ENCODE peak calls at places on chromosomes 16 and 17, in ten cellular contexts. M is upper lobe of right lung; Z is CD4-positive, alpha-beta T cell; J is natural killer cell; V is astrocyte; C is AG04450; D is fibroblast of the aortic adventitia; F is foreskin fibroblast; A is IMR-90; U is stomach. Y is an unnamed sample.

GRCh38 chr17:60139438-60140285 is 10.1 kb upstream of the CA4 start:
- DNase-seq in J (peak), Z (peak), V (peak), U (peak), A (peak), C (peak), M (peak), F (peak), D (peak), Y (peak)

GRCh38 chr16:12700161-12700560 is 103.5 kb downstream of the CPPED1 start:
- DNase-seq in V (no peak), A (no peak), Z (no peak), F (no peak), J (no peak), U (no peak), M (no peak), D (no peak), C (no peak), Y (no peak)

GRCh38 chr17:53150101-53150698 is 672.5 kb upstream of the KIF2B start:
- DNase-seq in C (no peak), M (no peak), D (no peak), V (no peak), U (no peak), Z (no peak), F (no peak), J (no peak), A (no peak), Y (no peak)

GRCh38 chr17:72997559-72997958 is 94.9 kb downstream of the SLC39A11 start:
- DNase-seq in U (no peak), C (no peak), F (no peak), Z (no peak), D (peak), J (no peak), V (peak), A (no peak), M (no peak), Y (peak)

GRCh38 chr16:2196162-2196980 is at the start of gene CASKIN1:
- DNase-seq in A (no peak), V (no peak), Z (no peak), U (no peak), F (peak), C (no peak), D (no peak), J (no peak), M (no peak), Y (no peak)

GRCh38 chr17:75625813-75626486 is 7.3 kb upstream of the SMIM5 start:
- DNase-seq in J (no peak), M (no peak), A (peak), V (no peak), C (no peak), D (peak), U (no peak), F (peak), Z (no peak), Y (no peak)

GRCh38 chr16:31423801-31424200 is 4.4 kb downstream of the COX6A2 start:
- DNase-seq in Z (no peak), C (no peak), A (no peak), M (peak), U (no peak), V (no peak), J (no peak), F (no peak), D (no peak), Y (no peak)

GRCh38 chr17:4840893-4841242 is 7.7 kb downstream of the MINK1 start:
- DNase-seq in C (no peak), F (no peak), Z (no peak), A (no peak), J (no peak), M (no peak), D (no peak), U (no peak), V (no peak), Y (no peak)

GRCh38 chr17:49530118-49530517 is 35.0 kb downstream of the NGFR start:
- DNase-seq in Z (no peak), M (no peak), V (no peak), U (no peak), A (no peak), F (no peak), D (no peak), J (no peak), C (no peak), Y (no peak)

GRCh38 chr17:78935419-78936323 is 10.5 kb upstream of the TIMP2 start:
- DNase-seq in V (peak), J (no peak), C (peak), F (peak), M (no peak), A (peak), Z (no peak), U (peak), D (peak), Y (peak)

GRCh38 chr17:19003966-19004600 is 481 bp downstream of the FAM83G start:
- DNase-seq in F (peak), U (peak), D (peak), Z (no peak), M (peak), J (peak), C (no peak), A (peak), V (peak), Y (peak)

GRCh38 chr16:11297492-11298142 is 16.5 kb upstream of the PRM1 start:
- DNase-seq in U (peak), M (peak), J (peak), D (peak), A (peak), F (peak), Z (peak), C (peak), V (peak), Y (peak)

GRCh38 chr17:21400816-21401593 is 24.8 kb downstream of the KCNJ12 start:
- DNase-seq in Z (no peak), F (no peak), U (no peak), V (no peak), D (no peak), C (no peak), J (no peak), A (no peak), M (no peak), Y (no peak)

GRCh38 chr16:69823831-69824563 is 61.9 kb downstream of the WWP2 start:
- DNase-seq in F (no peak), U (peak), Z (no peak), C (no peak), J (no peak), D (no peak), A (no peak), M (peak), V (no peak), Y (no peak)

GRCh38 chr16:48392407-48392806 is 7.2 kb upstream of the SIAH1 start:
- DNase-seq in D (no peak), M (no peak), Z (no peak), A (no peak), U (no peak), V (no peak), J (no peak), F (no peak), C (no peak), Y (no peak)

DNA sequence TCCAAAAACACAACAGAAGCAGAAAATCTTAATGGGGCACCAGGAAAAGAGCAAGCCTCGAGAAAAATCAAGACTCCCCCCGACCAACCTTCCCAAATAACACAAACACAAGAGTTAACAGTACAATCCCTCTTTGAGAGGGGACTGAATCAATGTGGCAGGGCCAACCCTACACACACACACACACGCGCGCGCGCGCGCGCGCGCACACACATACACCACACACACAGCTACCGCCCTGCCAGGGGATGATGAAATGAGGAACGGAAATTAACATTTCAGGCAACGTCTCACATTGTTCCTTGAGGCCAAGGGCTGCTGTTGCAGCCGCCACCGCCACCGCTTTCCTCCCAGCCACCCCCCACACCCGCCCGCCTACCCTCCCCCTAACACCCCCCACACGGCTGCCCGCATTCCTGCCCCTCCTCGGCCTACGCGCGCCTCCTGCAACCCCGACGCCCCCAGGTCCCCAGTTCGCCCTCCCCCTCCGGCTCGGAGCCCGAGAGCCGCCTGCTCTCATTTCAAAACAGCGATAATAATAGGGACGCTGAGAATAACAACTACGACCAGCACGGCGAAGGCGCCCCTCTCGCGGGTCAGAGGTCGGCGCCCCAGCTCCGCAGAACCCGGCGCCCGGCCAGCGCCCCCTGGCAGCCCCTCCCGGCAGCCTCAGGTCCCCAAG is 1.2 kb downstream of the ANKRD11 start:
- DNase-seq in Z (peak), U (peak), J (peak), M (peak), A (peak), V (peak), C (peak), F (peak), D (peak), Y (peak)
- TF ChIP-seq CTCF in Z (no peak), U (peak), J (peak), M (peak), A (peak), V (peak), C (peak), F (no peak), D (peak), Y (peak)

GRCh38 chr17:30805944-30806456 is 18.5 kb downstream of the CRLF3 start:
- DNase-seq in J (no peak), C (no peak), V (no peak), U (no peak), M (no peak), F (no peak), A (no peak), Z (no peak), D (no peak), Y (no peak)
- TF ChIP-seq CTCF in J (peak), C (peak), V (no peak), U (no peak), M (peak), F (peak), A (peak), Z (peak), D (peak), Y (peak)

DNA sequence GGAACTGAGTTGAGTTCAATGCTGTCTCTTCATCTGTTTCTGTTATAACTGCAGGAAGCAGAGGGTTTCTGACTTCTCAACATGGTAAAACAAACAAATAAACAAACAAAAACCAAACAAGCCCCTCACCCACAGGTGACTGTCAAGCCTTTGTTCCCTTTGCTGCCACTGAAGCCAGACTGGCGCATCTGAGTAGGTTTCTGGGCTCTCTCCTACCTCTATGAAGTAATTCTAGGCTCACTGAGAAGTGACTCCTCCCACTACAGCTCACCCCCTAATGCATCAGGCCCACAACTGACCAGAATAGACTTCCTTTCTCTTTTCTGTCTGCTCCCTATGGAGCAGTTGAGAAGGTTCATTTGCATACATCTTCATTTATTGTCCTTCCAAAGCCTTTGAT is 77.0 kb upstream of the CCL2 start:
- DNase-seq in U (no peak), F (no peak), A (peak), D (no peak), C (no peak), V (peak), M (no peak), Z (no peak), J (no peak), Y (no peak)
- TF ChIP-seq CTCF in U (no peak), F (no peak), A (no peak), D (no peak), C (no peak), V (no peak), M (no peak), Z (no peak), J (no peak), Y (no peak)

GRCh38 chr17:82843904-82844640 is 4.2 kb upstream of the ZNF750 start:
- DNase-seq in Z (no peak), V (no peak), F (no peak), D (no peak), J (no peak), U (no peak), A (no peak), C (no peak), M (no peak), Y (no peak)

GRCh38 chr17:82846061-82846691 is 6.4 kb upstream of the ZNF750 start:
- DNase-seq in D (no peak), U (no peak), C (no peak), A (no peak), J (no peak), Z (no peak), F (no peak), V (no peak), M (peak), Y (no peak)

GRCh38 chr17:82848022-82848592 is 8.3 kb upstream of the ZNF750 start:
- DNase-seq in U (peak), A (peak), D (peak), M (peak), C (peak), J (peak), V (peak), F (peak), Z (no peak), Y (no peak)

GRCh38 chr17:82844796-82845162 is 5.0 kb upstream of the ZNF750 start:
- DNase-seq in J (no peak), V (no peak), A (no peak), F (no peak), Z (no peak), M (no peak), C (no peak), D (no peak), U (no peak), Y (no peak)

GRCh38 chr17:82845163-82845807 is 5.5 kb upstream of the ZNF750 start:
- DNase-seq in J (no peak), U (no peak), A (no peak), C (no peak), F (no peak), M (no peak), D (no peak), V (no peak), Z (no peak), Y (no peak)
- TF ChIP-seq CTCF in J (no peak), U (no peak), A (no peak), C (no peak), F (no peak), M (no peak), D (no peak), V (no peak), Z (no peak), Y (no peak)

DNA sequence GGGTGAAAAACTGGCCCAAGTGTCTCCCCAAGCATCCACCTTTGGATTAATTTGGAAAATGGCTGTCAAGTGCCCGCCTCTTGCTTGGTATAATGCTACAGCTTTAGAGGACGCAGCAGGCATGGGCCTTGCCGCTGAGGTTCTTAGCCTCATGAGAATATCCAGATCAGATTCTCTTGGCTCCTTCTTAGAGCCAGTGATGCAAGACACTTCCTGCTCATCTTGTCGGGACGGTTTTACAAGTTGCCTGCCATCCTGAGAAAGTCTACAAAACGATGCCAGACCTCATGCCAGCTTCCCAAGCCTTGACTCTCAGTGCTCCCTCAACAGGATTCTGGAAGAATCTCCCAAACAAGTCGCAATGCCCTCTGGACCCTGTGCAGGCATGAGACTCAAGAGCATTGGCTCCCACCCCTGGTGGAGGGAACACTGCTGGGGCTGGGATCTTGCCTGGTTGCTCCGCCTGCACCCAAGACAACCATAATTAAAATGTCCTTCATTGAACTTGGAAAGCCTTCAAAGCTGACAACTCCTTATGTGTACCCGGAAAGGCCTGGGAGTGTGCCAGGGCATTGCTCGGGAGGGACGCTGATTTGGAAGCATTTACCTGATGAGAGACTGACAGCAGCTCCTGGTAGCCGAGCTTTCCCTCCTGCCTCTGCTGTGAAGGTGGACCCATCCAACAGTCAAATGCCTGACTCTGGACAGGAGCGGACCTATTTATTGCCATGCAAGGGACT is 25.8 kb upstream of the STH start:
- DNase-seq in C (no peak), F (no peak), Z (no peak), M (no peak), V (no peak), J (no peak), A (no peak), U (peak), D (no peak), Y (no peak)
- TF ChIP-seq CTCF in C (no peak), F (no peak), Z (no peak), M (no peak), V (no peak), J (no peak), A (no peak), U (no peak), D (no peak), Y (no peak)

GRCh38 chr16:49544828-49545227 is 171.2 kb downstream of the C16orf78 start:
- DNase-seq in M (no peak), U (no peak), C (no peak), F (no peak), Z (no peak), V (no peak), J (no peak), D (no peak), A (no peak), Y (no peak)

GRCh38 chr16:49540836-49541235 is 167.2 kb downstream of the C16orf78 start:
- DNase-seq in F (no peak), C (no peak), U (no peak), A (no peak), V (no peak), Z (no peak), M (no peak), J (no peak), D (no peak), Y (no peak)

GRCh38 chr16:49542391-49542891 is 168.8 kb downstream of the C16orf78 start:
- DNase-seq in F (no peak), Z (no peak), D (no peak), M (no peak), U (no peak), V (no peak), C (no peak), A (no peak), J (no peak), Y (no peak)

GRCh38 chr16:49545243-49545642 is 171.6 kb downstream of the C16orf78 start:
- DNase-seq in Z (no peak), U (no peak), D (no peak), A (no peak), J (no peak), M (no peak), F (no peak), V (no peak), C (no peak), Y (no peak)

DNA sequence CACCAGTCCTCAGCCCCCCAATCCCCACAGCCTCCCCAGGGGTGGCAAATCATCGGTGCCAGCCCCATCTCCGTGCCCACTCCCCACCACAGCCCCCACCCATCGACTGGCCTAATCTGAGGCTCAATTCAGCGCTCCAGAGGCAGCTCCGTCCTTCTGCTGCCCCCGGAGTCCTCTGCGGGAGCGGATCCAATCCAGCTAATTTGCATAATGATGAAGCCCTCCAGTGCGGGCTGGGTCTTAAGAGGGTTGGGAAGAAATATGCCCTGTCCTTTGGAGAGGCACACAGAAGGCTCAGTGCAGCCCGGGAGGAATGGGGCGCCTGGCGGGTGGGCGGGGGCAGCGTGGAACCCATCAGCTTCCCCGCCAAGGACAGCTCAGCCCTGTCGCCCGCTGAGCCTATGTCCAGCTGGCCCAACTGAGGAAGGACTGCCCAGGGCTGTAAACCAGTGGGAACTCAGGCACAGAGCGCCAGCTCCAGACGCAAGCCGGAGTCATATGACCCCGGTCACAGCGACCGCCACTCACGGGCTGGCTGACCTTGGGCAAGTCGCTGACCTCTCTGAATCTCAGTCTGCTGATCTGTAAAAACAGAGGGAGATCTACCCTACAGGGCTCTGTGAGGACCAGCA is 169.8 kb downstream of the C16orf78 start:
- DNase-seq in U (no peak), D (no peak), A (no peak), C (no peak), Z (no peak), F (no peak), J (no peak), M (no peak), V (no peak), Y (no peak)
- TF ChIP-seq CTCF in U (no peak), D (no peak), A (no peak), C (no peak), Z (no peak), F (no peak), J (no peak), M (no peak), V (no peak), Y (no peak)

GRCh38 chr16:20262248-20262647 is 65.1 kb downstream of the GP2 start:
- DNase-seq in J (no peak), C (no peak), V (no peak), Z (no peak), A (no peak), F (no peak), M (no peak), D (no peak), U (no peak), Y (no peak)
- TF ChIP-seq CTCF in J (no peak), C (no peak), V (no peak), Z (no peak), A (no peak), F (no peak), M (no peak), D (no peak), U (no peak), Y (no peak)

GRCh38 chr17:27598337-27599050 is 32.5 kb upstream of the LGALS9 start:
- DNase-seq in U (no peak), M (no peak), C (no peak), F (no peak), Z (no peak), J (no peak), V (no peak), D (no peak), A (no peak), Y (no peak)
- TF ChIP-seq CTCF in U (no peak), M (no peak), C (no peak), F (no peak), Z (no peak), J (no peak), V (no peak), D (no peak), A (no peak), Y (peak)

Y was measured in HFFc6.